ENCODE peak calls at places on chromosomes 3 and 15, in five cellular contexts. O is IMR-90; P is tibial artery; D is heart right ventricle; E is CD8-positive, alpha-beta T cell. S is an unnamed sample. For H3K4me1, the result is how much of the 10 kb centered on the place peaks cover.

GRCh38 chr3:31166249-31166885 is 271.9 kb upstream of the GADL1 start:
- DNase-seq in O (peak), P (peak), D (no peak), E (no peak), S (no peak)

GRCh38 chr3:142929109-142929508 is 34.4 kb downstream of the PAQR9 start:
- DNase-seq in O (peak), P (no peak), D (peak), E (no peak), S (no peak)

GRCh38 chr3:157363393-157363792 is 73.3 kb upstream of the PTX3 start:
- DNase-seq in O (no peak), P (no peak), D (no peak), E (no peak), S (no peak)

GRCh38 chr15:29054171-29055045 is 168.6 kb downstream of the APBA2 start:
- DNase-seq in O (no peak), P (peak), D (no peak), E (no peak), S (peak)

GRCh38 chr3:126314305-126315082 is 42.7 kb downstream of the KLF15 start:
- DNase-seq in O (no peak), P (no peak), D (no peak), E (no peak), S (no peak)

GRCh38 chr3:157785071-157785826 is 282.0 kb upstream of the VEPH1 start:
- DNase-seq in O (peak), P (no peak), D (no peak), E (no peak), S (no peak)

GRCh38 chr15:47843124-47843663 is 125.9 kb downstream of the SEMA6D start:
- DNase-seq in O (no peak), P (no peak), D (no peak), E (no peak), S (no peak)

GRCh38 chr3:134426660-134427181 is 52.5 kb upstream of the AMOTL2 start:
- DNase-seq in O (peak), P (no peak), D (no peak), E (no peak), S (no peak)

GRCh38 chr15:68278345-68279217 is 1.0 kb downstream of the FEM1B start:
- DNase-seq in O (peak), P (no peak), D (peak), E (peak), S (no peak)

GRCh38 chr3:49454457-49454856 is 15.6 kb upstream of the DAG1 start:
- DNase-seq in O (no peak), P (no peak), D (no peak), E (no peak), S (no peak)

GRCh38 chr3:27333843-27334242 is 35.3 kb downstream of the NEK10 start:
- DNase-seq in O (no peak), P (no peak), D (no peak), E (no peak), S (no peak)

GRCh38 chr3:141386611-141387110 is 18.4 kb downstream of the ZBTB38 start:
- DNase-seq in O (peak), P (no peak), D (no peak), E (no peak), S (no peak)

GRCh38 chr3:53040361-53040820 is 5.5 kb downstream of the SFMBT1 start:
- DNase-seq in O (peak), P (no peak), D (no peak), E (no peak), S (no peak)

GRCh38 chr3:72810659-72811434 is 37.4 kb downstream of the SHQ1 start:
- DNase-seq in O (peak), P (no peak), D (no peak), E (no peak), S (no peak)

GRCh38 chr3:140954576-140954975 is 12.9 kb downstream of the SLC25A36 start:
- DNase-seq in O (no peak), P (no peak), D (no peak), E (no peak), S (no peak)

GRCh38 chr3:86954226-86954625 is 36.7 kb downstream of the VGLL3 start:
- DNase-seq in O (peak), P (no peak), D (no peak), E (no peak), S (no peak)

GRCh38 chr15:35963316-35963715 is 417.4 kb upstream of the DPH6 start:
- DNase-seq in O (no peak), P (no peak), D (no peak), E (no peak), S (no peak)

GRCh38 chr15:45635763-45636292 is 999 bp downstream of the SQOR start:
- DNase-seq in O (no peak), P (no peak), D (no peak), E (no peak), S (no peak)

GRCh38 chr3:129106320-129106719 is 15.3 kb downstream of the RAB43 start:
- DNase-seq in O (no peak), P (no peak), D (no peak), E (no peak), S (no peak)

GRCh38 chr3:47863391-47864128 is 60.6 kb downstream of the DHX30 start:
- DNase-seq in O (no peak), P (no peak), D (no peak), E (no peak), S (no peak)

GRCh38 chr15:88900309-88900981 is 5.1 kb upstream of the HAPLN3 start:
- DNase-seq in O (peak), P (no peak), D (no peak), E (no peak), S (no peak)

GRCh38 chr3:82236257-82236656 is 474.8 kb upstream of the GBE1 start:
- DNase-seq in O (no peak), P (no peak), D (no peak), E (no peak), S (no peak)

GRCh38 chr3:73580343-73580742 is 44.4 kb downstream of the PDZRN3 start:
- DNase-seq in O (peak), P (no peak), D (no peak), E (no peak), S (no peak)

GRCh38 chr3:73074681-73075305 is 13.3 kb downstream of the EBLN2 start:
- DNase-seq in O (no peak), P (no peak), D (no peak), E (no peak), S (no peak)

GRCh38 chr3:58177747-58178527 is 32.8 kb downstream of the DNASE1L3 start:
- DNase-seq in O (peak), P (peak), D (peak), E (peak), S (peak)

GRCh38 chr3:31813197-31813596 is 167.9 kb downstream of the OSBPL10 start:
- DNase-seq in O (no peak), P (no peak), D (no peak), E (no peak), S (no peak)

GRCh38 chr3:102068327-102068726 is 219.0 kb downstream of the NFKBIZ start:
- DNase-seq in O (no peak), P (no peak), D (no peak), E (no peak), S (no peak)

GRCh38 chr3:97914390-97914789 is 57.8 kb downstream of the RIOX2 start:
- DNase-seq in O (peak), P (no peak), D (no peak), E (no peak), S (no peak)

GRCh38 chr15:74882528-74882927 is 7.3 kb upstream of the MPI start:
- DNase-seq in O (no peak), P (no peak), D (no peak), E (no peak), S (no peak)

GRCh38 chr15:69032006-69032405 is 17.5 kb downstream of the NOX5 start:
- DNase-seq in O (no peak), P (no peak), D (no peak), E (no peak), S (no peak)

GRCh38 chr3:84077479-84077878 is 881.3 kb upstream of the CADM2 start:
- DNase-seq in O (no peak), P (no peak), D (no peak), E (no peak), S (no peak)

DNA sequence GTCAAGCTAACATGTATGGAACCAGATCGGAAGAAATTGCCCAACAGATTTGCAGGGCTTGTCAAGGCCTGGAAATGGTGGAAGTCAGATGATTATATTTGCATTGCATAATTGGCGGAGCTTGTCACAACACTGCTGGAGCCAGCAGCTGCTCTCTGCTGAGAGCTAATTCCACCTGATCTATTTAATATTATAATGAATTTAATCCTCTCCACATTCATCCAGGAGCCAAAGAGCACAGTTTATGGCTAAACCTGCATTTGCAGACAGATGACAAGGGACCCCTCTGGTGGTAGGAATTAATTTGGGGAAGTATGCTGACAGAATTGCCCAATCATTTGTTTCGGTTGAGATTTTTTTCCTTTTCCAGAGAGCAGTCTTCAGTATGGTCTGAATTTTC is 730.2 kb downstream of the TUSC7 start:
- DNase-seq in O (peak), P (no peak), D (no peak), E (no peak), S (no peak)
- TF ChIP-seq CTCF in O (peak), P (no peak), D (no peak), E (no peak), S (peak)

GRCh38 chr15:79956354-79956939 is 14.5 kb downstream of the BCL2A1 start:
- DNase-seq in O (no peak), P (no peak), D (no peak), E (no peak), S (no peak)

GRCh38 chr15:79953951-79954444 is 17.0 kb downstream of the BCL2A1 start:
- DNase-seq in O (peak), P (no peak), D (no peak), E (no peak), S (no peak)

GRCh38 chr15:79954659-79955058 is 16.3 kb downstream of the BCL2A1 start:
- DNase-seq in O (no peak), P (no peak), D (no peak), E (no peak), S (no peak)

GRCh38 chr15:79960502-79961217 is 10.3 kb downstream of the BCL2A1 start:
- DNase-seq in O (peak), P (no peak), D (no peak), E (no peak), S (no peak)

GRCh38 chr15:79957741-79958140 is 13.3 kb downstream of the BCL2A1 start:
- DNase-seq in O (peak), P (no peak), D (no peak), E (no peak), S (no peak)
- H3K4me1 ChIP-seq in O (under half), P (under half), D (under half), E (under half), S (under half)

GRCh38 chr3:51500632-51501131 is 867 bp upstream of the DCAF1 start:
- DNase-seq in O (no peak), P (peak), D (no peak), E (no peak), S (no peak)
- H3K4me3 ChIP-seq in O (no peak), P (peak), D (peak), E (peak), S (peak)

GRCh38 chr15:78303729-78304486 is 4.5 kb upstream of the SKIC8 start:
- DNase-seq in O (no peak), P (peak), D (no peak), E (no peak), S (no peak)
- TF ChIP-seq CTCF in O (no peak), P (no peak), D (no peak), E (no peak), S (no peak)

GRCh38 chr3:99532246-99532645 is 106.1 kb upstream of the COL8A1 start:
- DNase-seq in O (peak), P (peak), D (peak), E (no peak), S (no peak)

GRCh38 chr3:99542771-99543518 is 95.4 kb upstream of the COL8A1 start:
- DNase-seq in O (no peak), P (no peak), D (no peak), E (no peak), S (no peak)

GRCh38 chr3:99536555-99537314 is 101.7 kb upstream of the COL8A1 start:
- DNase-seq in O (peak), P (no peak), D (no peak), E (no peak), S (no peak)

GRCh38 chr3:99534951-99535704 is 103.3 kb upstream of the COL8A1 start:
- DNase-seq in O (peak), P (no peak), D (no peak), E (no peak), S (no peak)

DNA sequence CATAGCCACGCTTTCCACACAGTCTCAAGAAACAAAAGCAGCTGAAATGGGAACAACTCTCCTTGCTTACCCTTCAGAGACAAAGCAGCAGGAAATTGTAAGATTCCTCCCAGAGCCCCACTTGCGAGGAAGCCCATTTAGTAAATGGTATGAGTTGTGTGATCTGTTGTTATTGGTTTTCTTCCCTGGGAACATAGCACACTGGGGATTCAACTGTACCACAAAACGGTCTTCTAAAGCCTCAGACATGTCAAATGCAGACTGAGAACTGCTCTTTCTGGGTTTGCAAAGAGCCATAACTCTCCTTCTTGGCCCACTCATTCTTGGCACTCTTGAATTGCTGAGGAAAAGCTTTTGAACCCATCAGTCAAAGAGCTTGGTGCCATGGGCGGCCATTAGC is 101.0 kb upstream of the COL8A1 start:
- DNase-seq in O (no peak), P (no peak), D (no peak), E (no peak), S (no peak)
- H3K4me1 ChIP-seq in O (under half), P (under half), D (under half), E (under half), S (under half)

S was measured in upper lobe of right lung.